ENCODE peak calls at places on chromosomes 2 and 18, in five cellular contexts. P, I, N, Q and C are unnamed samples.

GRCh38 chr2:136008205-136008865 is 22.9 kb upstream of the DARS1 start:
- DNase-seq in P (no peak), I (peak), N (no peak), Q (no peak), C (peak)

GRCh38 chr2:232415736-232416520 is 9.3 kb downstream of the ALPG start:
- DNase-seq in P (no peak), I (no peak), N (no peak), Q (no peak), C (no peak)

GRCh38 chr2:98899041-98899702 is 36.9 kb downstream of the CRACDL start:
- DNase-seq in P (no peak), I (no peak), N (no peak), Q (no peak), C (no peak)

GRCh38 chr18:59672125-59672769 is 25.0 kb downstream of the CCBE1 start:
- DNase-seq in P (no peak), I (no peak), N (no peak), Q (peak), C (no peak)

GRCh38 chr2:46381263-46381849 is 84.1 kb downstream of the EPAS1 start:
- DNase-seq in P (no peak), I (no peak), N (peak), Q (no peak), C (no peak)

GRCh38 chr2:131408778-131409177 is 44.8 kb upstream of the RAB6D start:
- DNase-seq in P (no peak), I (no peak), N (no peak), Q (no peak), C (no peak)

GRCh38 chr2:169090133-169090820 is 20.9 kb downstream of the DHRS9 start:
- DNase-seq in P (no peak), I (no peak), N (no peak), Q (no peak), C (no peak)

GRCh38 chr18:34866739-34867138 is 156.6 kb downstream of the DTNA start:
- DNase-seq in P (no peak), I (no peak), N (peak), Q (peak), C (no peak)

GRCh38 chr18:70781860-70782453 is 493.1 kb downstream of the SOCS6 start:
- DNase-seq in P (peak), I (peak), N (peak), Q (peak), C (no peak)

GRCh38 chr2:97995026-97995733 is 568 bp downstream of the TMEM131 start:
- DNase-seq in P (peak), I (peak), N (peak), Q (peak), C (peak)

GRCh38 chr2:48607307-48608014 is 10.2 kb upstream of the GTF2A1L start:
- DNase-seq in P (no peak), I (no peak), N (no peak), Q (peak), C (no peak)

GRCh38 chr2:25160376-25160775 is 8.0 kb downstream of the POMC start:
- DNase-seq in P (no peak), I (no peak), N (no peak), Q (no peak), C (no peak)

GRCh38 chr2:74877376-74877775 is 43.4 kb downstream of the HK2 start:
- DNase-seq in P (no peak), I (no peak), N (no peak), Q (no peak), C (no peak)

GRCh38 chr2:63121055-63121834 is 70.6 kb downstream of the OTX1 start:
- DNase-seq in P (no peak), I (no peak), N (no peak), Q (no peak), C (no peak)

GRCh38 chr2:10245661-10246060 is 57.0 kb upstream of the HPCAL1 start:
- DNase-seq in P (no peak), I (no peak), N (no peak), Q (no peak), C (no peak)